ENCODE peak calls at places on chromosomes 5 and 9, in six cellular contexts. One of them, this sample, is unnamed. For H3K27me3 and H3K4me1, the result is how much of the 10 kb centered on the place peaks cover.

GRCh38 chr5:75717082-75717922 is at the start of gene POC5:
- DNase-seq in osteoblast: peak
- DNase-seq in BE2C: peak
- DNase-seq in upper lobe of left lung: peak
- DNase-seq in stomach: peak
- DNase-seq in lower lobe of right lung: peak
- DNase-seq in this sample: peak

GRCh38 chr5:34722183-34722582 is 66.1 kb downstream of the RAI14 start:
- DNase-seq in osteoblast: no peak
- DNase-seq in BE2C: no peak
- DNase-seq in upper lobe of left lung: no peak
- DNase-seq in stomach: no peak
- DNase-seq in lower lobe of right lung: no peak
- DNase-seq in this sample: no peak

GRCh38 chr5:135498662-135498995 is 37.1 kb downstream of the NEUROG1 start:
- DNase-seq in osteoblast: no peak
- DNase-seq in BE2C: no peak
- DNase-seq in upper lobe of left lung: no peak
- DNase-seq in stomach: no peak
- DNase-seq in lower lobe of right lung: no peak
- DNase-seq in this sample: peak

GRCh38 chr9:130995399-130995941 is 13.5 kb upstream of the LAMC3 start:
- DNase-seq in osteoblast: peak
- DNase-seq in BE2C: peak
- DNase-seq in upper lobe of left lung: no peak
- DNase-seq in stomach: no peak
- DNase-seq in lower lobe of right lung: peak
- DNase-seq in this sample: no peak

GRCh38 chr9:97518909-97519307 is 17.4 kb downstream of the TMOD1 start:
- DNase-seq in osteoblast: peak
- DNase-seq in BE2C: no peak
- DNase-seq in upper lobe of left lung: no peak
- DNase-seq in stomach: peak
- DNase-seq in lower lobe of right lung: no peak
- DNase-seq in this sample: no peak

GRCh38 chr5:178895615-178896571 is at the start of gene ZFP2:
- DNase-seq in osteoblast: peak
- DNase-seq in BE2C: peak
- DNase-seq in upper lobe of left lung: peak
- DNase-seq in stomach: peak
- DNase-seq in lower lobe of right lung: peak
- DNase-seq in this sample: no peak

GRCh38 chr5:124935060-124935459 is 188.6 kb upstream of the ZNF608 start:
- DNase-seq in osteoblast: peak
- DNase-seq in BE2C: no peak
- DNase-seq in upper lobe of left lung: no peak
- DNase-seq in stomach: no peak
- DNase-seq in lower lobe of right lung: no peak
- DNase-seq in this sample: no peak

GRCh38 chr5:31967461-31967860 is 206.7 kb downstream of the GOLPH3 start:
- DNase-seq in osteoblast: peak
- DNase-seq in BE2C: no peak
- DNase-seq in upper lobe of left lung: no peak
- DNase-seq in stomach: no peak
- DNase-seq in lower lobe of right lung: no peak
- DNase-seq in this sample: no peak

GRCh38 chr5:5078009-5078897 is 61.9 kb upstream of the ADAMTS16 start:
- DNase-seq in osteoblast: no peak
- DNase-seq in BE2C: no peak
- DNase-seq in upper lobe of left lung: no peak
- DNase-seq in stomach: no peak
- DNase-seq in lower lobe of right lung: no peak
- DNase-seq in this sample: no peak

GRCh38 chr5:53679261-53679660 is 118.8 kb downstream of the NDUFS4 start:
- DNase-seq in osteoblast: peak
- DNase-seq in BE2C: no peak
- DNase-seq in upper lobe of left lung: no peak
- DNase-seq in stomach: no peak
- DNase-seq in lower lobe of right lung: no peak
- DNase-seq in this sample: no peak

GRCh38 chr9:120348951-120349429 is 231.0 kb downstream of the CDK5RAP2 start:
- DNase-seq in osteoblast: peak
- DNase-seq in BE2C: peak
- DNase-seq in upper lobe of left lung: peak
- DNase-seq in stomach: peak
- DNase-seq in lower lobe of right lung: no peak
- DNase-seq in this sample: no peak

GRCh38 chr5:151659001-151659754 is 27.5 kb downstream of the SPARC start:
- DNase-seq in osteoblast: peak
- DNase-seq in BE2C: peak
- DNase-seq in upper lobe of left lung: peak
- DNase-seq in stomach: peak
- DNase-seq in lower lobe of right lung: peak
- DNase-seq in this sample: no peak

GRCh38 chr5:163478126-163478981 is 17.9 kb downstream of the HMMR start:
- DNase-seq in osteoblast: peak
- DNase-seq in BE2C: no peak
- DNase-seq in upper lobe of left lung: no peak
- DNase-seq in stomach: no peak
- DNase-seq in lower lobe of right lung: no peak
- DNase-seq in this sample: no peak

GRCh38 chr9:26811106-26811505 is 81.5 kb downstream of the CAAP1 start:
- DNase-seq in osteoblast: no peak
- DNase-seq in BE2C: no peak
- DNase-seq in upper lobe of left lung: no peak
- DNase-seq in stomach: no peak
- DNase-seq in lower lobe of right lung: no peak
- DNase-seq in this sample: no peak

GRCh38 chr9:33429256-33430080 is 17.9 kb downstream of the AQP3 start:
- DNase-seq in osteoblast: peak
- DNase-seq in BE2C: no peak
- DNase-seq in upper lobe of left lung: no peak
- DNase-seq in stomach: no peak
- DNase-seq in lower lobe of right lung: no peak
- DNase-seq in this sample: no peak

GRCh38 chr9:74887981-74888370 is 255 bp upstream of the TRPM6 start:
- DNase-seq in osteoblast: no peak
- DNase-seq in BE2C: no peak
- DNase-seq in upper lobe of left lung: no peak
- DNase-seq in stomach: no peak
- DNase-seq in lower lobe of right lung: no peak
- DNase-seq in this sample: no peak

DNA sequence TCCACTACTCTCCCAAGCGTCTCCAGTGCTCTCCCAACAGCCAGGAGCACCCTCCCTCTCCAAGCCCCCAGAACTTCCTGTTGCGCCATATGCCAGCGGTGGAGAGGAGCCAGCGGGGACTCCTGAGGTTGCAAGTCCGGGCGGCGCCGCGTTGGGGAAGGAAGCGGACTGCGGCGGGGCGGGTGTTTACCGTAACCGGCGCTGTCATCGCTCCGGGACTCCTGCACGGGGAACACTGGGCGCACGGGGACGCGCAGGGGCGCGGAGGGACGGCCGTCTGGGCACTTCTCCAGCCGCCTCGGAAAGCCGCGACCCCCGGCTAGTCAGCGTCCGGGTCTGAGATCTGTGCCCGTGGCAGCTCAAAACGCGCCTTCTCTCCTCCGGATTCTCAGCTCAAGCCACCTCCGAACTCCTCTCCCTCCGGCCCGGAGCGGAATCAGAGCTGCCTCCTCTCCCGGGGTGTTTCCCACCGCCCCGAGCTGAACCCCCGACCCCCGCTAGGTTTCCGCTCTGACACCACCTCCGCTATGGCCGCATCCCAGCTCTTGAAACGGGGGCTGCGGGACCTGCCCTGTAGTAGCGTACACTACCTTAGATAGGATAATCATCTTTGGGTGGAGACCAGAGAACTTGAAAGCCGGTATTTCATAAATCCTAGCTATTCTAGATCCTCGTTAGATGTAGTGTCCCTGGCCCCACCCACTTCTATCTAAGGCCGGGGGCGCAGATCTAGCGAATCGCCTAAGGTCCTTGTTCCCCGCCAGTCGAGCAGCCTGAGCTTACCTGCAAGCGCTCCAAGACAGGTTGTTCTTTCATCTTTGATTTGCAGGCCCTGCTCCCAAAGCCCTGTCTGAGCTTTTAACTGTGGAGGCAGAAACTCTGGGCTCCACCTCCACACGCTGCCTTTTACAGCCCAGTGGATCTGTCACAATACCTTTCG is at the start of gene TRPM6:
- DNase-seq in osteoblast: peak
- DNase-seq in BE2C: peak
- DNase-seq in upper lobe of left lung: peak
- DNase-seq in stomach: peak
- DNase-seq in lower lobe of right lung: peak
- DNase-seq in this sample: peak
- TF ChIP-seq CTCF in osteoblast: no peak
- TF ChIP-seq CTCF in BE2C: no peak
- TF ChIP-seq CTCF in upper lobe of left lung: no peak
- TF ChIP-seq CTCF in stomach: no peak
- TF ChIP-seq CTCF in lower lobe of right lung: no peak
- TF ChIP-seq CTCF in this sample: no peak

GRCh38 chr5:1247811-1248210 is 22.6 kb downstream of the SLC6A18 start:
- DNase-seq in osteoblast: no peak
- DNase-seq in BE2C: no peak
- DNase-seq in upper lobe of left lung: no peak
- DNase-seq in stomach: no peak
- DNase-seq in lower lobe of right lung: no peak
- DNase-seq in this sample: no peak
- H3K27me3 ChIP-seq in osteoblast: under half
- H3K27me3 ChIP-seq in BE2C: half or more
- H3K27me3 ChIP-seq in upper lobe of left lung: under half
- H3K27me3 ChIP-seq in stomach: half or more
- H3K27me3 ChIP-seq in lower lobe of right lung: under half
- H3K27me3 ChIP-seq in this sample: under half

DNA sequence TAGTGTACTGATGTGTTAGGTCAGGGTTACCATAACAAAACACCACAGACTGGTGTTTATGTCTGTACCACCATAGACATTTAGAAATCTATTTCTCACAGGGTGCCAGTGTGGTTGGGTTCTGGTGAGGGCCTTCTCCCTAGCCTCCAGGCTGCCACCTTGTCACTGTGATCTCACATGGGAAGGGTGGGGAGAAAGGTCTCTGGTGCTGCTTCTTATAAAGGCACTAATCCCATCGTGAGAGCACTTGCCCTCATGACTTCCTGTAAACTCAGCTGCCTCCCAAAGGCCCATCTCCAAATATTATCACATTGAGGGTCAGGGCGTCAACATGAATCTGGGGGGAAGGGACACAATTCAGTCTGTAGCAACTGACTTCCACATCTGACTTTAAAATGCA is 49.8 kb downstream of the PIK3R1 start:
- DNase-seq in osteoblast: no peak
- DNase-seq in BE2C: no peak
- DNase-seq in upper lobe of left lung: no peak
- DNase-seq in stomach: no peak
- DNase-seq in lower lobe of right lung: no peak
- DNase-seq in this sample: no peak
- H3K4me1 ChIP-seq in osteoblast: under half
- H3K4me1 ChIP-seq in BE2C: under half
- H3K4me1 ChIP-seq in upper lobe of left lung: half or more
- H3K4me1 ChIP-seq in stomach: half or more
- H3K4me1 ChIP-seq in lower lobe of right lung: half or more
- H3K4me1 ChIP-seq in this sample: under half

DNA sequence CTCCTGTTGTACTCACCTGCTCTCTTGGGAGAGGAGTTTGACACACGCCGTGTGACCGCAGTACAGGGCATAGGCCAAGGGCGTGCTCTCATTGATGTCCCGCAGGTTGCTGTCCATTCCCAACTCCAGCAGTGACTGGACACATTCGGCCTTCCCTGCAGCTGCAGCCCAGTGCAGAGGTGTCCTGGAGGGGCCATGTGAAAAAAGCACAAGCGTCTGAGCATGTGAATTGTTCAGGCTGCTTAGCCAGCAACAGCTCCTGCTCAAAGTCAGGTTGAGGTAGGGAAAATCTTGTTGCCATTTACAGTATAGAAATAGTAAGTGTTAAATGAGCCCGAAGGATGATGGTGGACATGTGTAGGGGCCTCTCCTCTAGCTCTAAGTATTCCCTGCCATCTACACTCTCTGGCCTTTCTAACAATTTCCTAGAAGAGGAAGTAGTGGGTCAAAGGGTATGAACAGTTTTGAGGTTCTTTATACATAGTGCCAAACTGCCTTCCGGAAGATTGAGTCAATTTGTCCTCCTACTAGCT is 116.5 kb downstream of the ANKRD55 start:
- DNase-seq in osteoblast: no peak
- DNase-seq in BE2C: no peak
- DNase-seq in upper lobe of left lung: no peak
- DNase-seq in stomach: no peak
- DNase-seq in lower lobe of right lung: no peak
- DNase-seq in this sample: no peak
- TF ChIP-seq CTCF in osteoblast: no peak
- TF ChIP-seq CTCF in BE2C: no peak
- TF ChIP-seq CTCF in upper lobe of left lung: no peak
- TF ChIP-seq CTCF in stomach: no peak
- TF ChIP-seq CTCF in lower lobe of right lung: no peak
- TF ChIP-seq CTCF in this sample: no peak

GRCh38 chr5:175103746-175104145 is 340.2 kb downstream of the DRD1 start:
- DNase-seq in osteoblast: no peak
- DNase-seq in BE2C: no peak
- DNase-seq in upper lobe of left lung: no peak
- DNase-seq in stomach: no peak
- DNase-seq in lower lobe of right lung: no peak
- DNase-seq in this sample: no peak

GRCh38 chr5:175096469-175097185 is 347.4 kb downstream of the DRD1 start:
- DNase-seq in osteoblast: no peak
- DNase-seq in BE2C: no peak
- DNase-seq in upper lobe of left lung: no peak
- DNase-seq in stomach: no peak
- DNase-seq in lower lobe of right lung: no peak
- DNase-seq in this sample: no peak

GRCh38 chr5:175094461-175094860 is 349.5 kb downstream of the DRD1 start:
- DNase-seq in osteoblast: no peak
- DNase-seq in BE2C: no peak
- DNase-seq in upper lobe of left lung: no peak
- DNase-seq in stomach: no peak
- DNase-seq in lower lobe of right lung: no peak
- DNase-seq in this sample: no peak

GRCh38 chr5:175102717-175103116 is 341.3 kb downstream of the DRD1 start:
- DNase-seq in osteoblast: no peak
- DNase-seq in BE2C: no peak
- DNase-seq in upper lobe of left lung: no peak
- DNase-seq in stomach: no peak
- DNase-seq in lower lobe of right lung: no peak
- DNase-seq in this sample: no peak

GRCh38 chr5:175098301-175098700 is 345.7 kb downstream of the DRD1 start:
- DNase-seq in osteoblast: no peak
- DNase-seq in BE2C: no peak
- DNase-seq in upper lobe of left lung: no peak
- DNase-seq in stomach: no peak
- DNase-seq in lower lobe of right lung: no peak
- DNase-seq in this sample: no peak
- H3K27me3 ChIP-seq in osteoblast: under half
- H3K27me3 ChIP-seq in BE2C: under half
- H3K27me3 ChIP-seq in upper lobe of left lung: under half
- H3K27me3 ChIP-seq in stomach: under half
- H3K27me3 ChIP-seq in lower lobe of right lung: under half
- H3K27me3 ChIP-seq in this sample: under half

DNA sequence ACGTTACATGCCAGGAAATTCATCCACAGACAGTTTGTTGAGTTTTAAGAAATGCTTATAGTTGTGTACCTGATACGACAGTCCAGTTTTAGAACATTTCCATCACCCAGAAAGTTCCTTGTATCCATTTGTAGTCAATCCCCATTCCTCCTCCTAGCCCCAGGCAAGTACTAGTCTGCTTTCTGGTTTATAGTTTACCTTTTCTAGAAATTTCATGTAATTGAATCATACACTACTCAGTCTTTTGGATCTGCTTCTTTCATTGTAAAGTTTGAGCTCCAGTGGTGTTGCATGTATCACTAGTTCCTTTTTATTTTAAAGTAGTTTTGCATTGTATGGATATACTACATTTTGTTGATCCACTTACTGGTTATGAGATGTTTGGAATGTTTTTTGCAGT is 291.2 kb downstream of the AOPEP start:
- DNase-seq in osteoblast: no peak
- DNase-seq in BE2C: no peak
- DNase-seq in upper lobe of left lung: no peak
- DNase-seq in stomach: no peak
- DNase-seq in lower lobe of right lung: no peak
- DNase-seq in this sample: no peak
- H3K4me1 ChIP-seq in osteoblast: half or more
- H3K4me1 ChIP-seq in BE2C: under half
- H3K4me1 ChIP-seq in upper lobe of left lung: under half
- H3K4me1 ChIP-seq in stomach: under half
- H3K4me1 ChIP-seq in lower lobe of right lung: half or more
- H3K4me1 ChIP-seq in this sample: under half

This sample was measured in RWPE2.